ENCODE peak calls at places on chromosomes 12 and 14, in ten cellular contexts. F is spleen, Z is HepG2, A is breast epithelium, T is stomach, Q is sigmoid colon, O is HCT116, R is HL-60, S is prostate gland, C is K562. U is an unnamed sample.

GRCh38 chr12:85947286-85947685 is 73.2 kb downstream of the NTS start:
- DNase-seq in S (no peak), F (no peak), R (no peak), Q (no peak), T (no peak), A (no peak), O (no peak), C (no peak), Z (no peak), U (no peak)

GRCh38 chr12:91309450-91309849 is 126.8 kb upstream of the DCN start:
- DNase-seq in S (no peak), F (no peak), Z (no peak), A (no peak), C (no peak), R (no peak), T (no peak), Q (no peak), O (no peak), U (no peak)

GRCh38 chr14:91311284-91311662 is 66.8 kb upstream of the GPR68 start:
- DNase-seq in R (peak), C (no peak), O (no peak), T (no peak), Z (no peak), Q (no peak), S (no peak), A (no peak), F (peak), U (peak)

GRCh38 chr12:90209029-90209428 is 500.4 kb upstream of the ATP2B1 start:
- DNase-seq in F (no peak), Q (no peak), T (no peak), R (no peak), Z (no peak), S (no peak), O (no peak), C (no peak), A (no peak), U (no peak)

GRCh38 chr12:52155048-52155868 is 36.6 kb downstream of the KRT80 start:
- DNase-seq in Z (no peak), Q (no peak), A (peak), O (no peak), T (no peak), F (peak), C (no peak), R (no peak), S (peak), U (no peak)

GRCh38 chr12:49632986-49633702 is 9.8 kb downstream of the PRPF40B start:
- DNase-seq in A (no peak), Q (peak), C (no peak), R (no peak), T (no peak), F (no peak), S (no peak), O (no peak), Z (no peak), U (no peak)

GRCh38 chr12:124518051-124518932 is 49.1 kb downstream of the NCOR2 start:
- DNase-seq in T (peak), C (no peak), R (no peak), Z (peak), Q (peak), S (peak), O (peak), A (peak), F (no peak), U (peak)

GRCh38 chr12:14769462-14769836 is 33.8 kb downstream of the WBP11 start:
- DNase-seq in C (no peak), R (no peak), O (no peak), F (peak), A (peak), T (peak), Z (peak), Q (peak), S (peak), U (peak)

GRCh38 chr14:49306152-49306751 is 279.9 kb downstream of the RPS29 start:
- DNase-seq in Q (no peak), R (no peak), T (no peak), Z (peak), F (no peak), O (peak), A (no peak), S (no peak), C (peak), U (no peak)

GRCh38 chr12:82627799-82628198 is 58.9 kb upstream of the TMTC2 start:
- DNase-seq in F (no peak), S (no peak), T (no peak), A (no peak), Z (peak), R (no peak), O (peak), Q (no peak), C (no peak), U (no peak)

GRCh38 chr12:89059061-89059460 is 293.2 kb downstream of the DUSP6 start:
- DNase-seq in C (no peak), S (no peak), R (no peak), Q (no peak), F (no peak), T (no peak), O (no peak), A (no peak), Z (no peak), U (no peak)

GRCh38 chr12:52211716-52212585 is 20.1 kb upstream of the KRT80 start:
- DNase-seq in F (peak), S (no peak), R (no peak), A (no peak), C (no peak), Q (peak), Z (no peak), O (no peak), T (no peak), U (no peak)

GRCh38 chr14:24254630-24255392 is 8.2 kb downstream of the TGM1 start:
- DNase-seq in S (no peak), A (no peak), Z (no peak), T (no peak), Q (no peak), O (no peak), R (no peak), F (peak), C (no peak), U (no peak)

GRCh38 chr14:53751650-53752049 is 205.0 kb downstream of the BMP4 start:
- DNase-seq in F (no peak), Z (no peak), C (no peak), T (no peak), Q (no peak), O (no peak), A (no peak), R (no peak), S (no peak), U (no peak)

GRCh38 chr12:106106129-106106566 is 32.6 kb downstream of the NUAK1 start:
- DNase-seq in C (no peak), A (no peak), Z (no peak), F (no peak), R (no peak), O (no peak), S (no peak), T (no peak), Q (no peak), U (no peak)

GRCh38 chr12:26524862-26525465 is 308.0 kb downstream of the ITPR2 start:
- DNase-seq in A (no peak), C (peak), F (no peak), T (no peak), S (no peak), Q (no peak), Z (no peak), R (no peak), O (peak), U (peak)

GRCh38 chr12:122895757-122896636 is at the start of gene VPS37B:
- DNase-seq in F (peak), Z (peak), S (peak), R (peak), A (peak), Q (peak), C (peak), O (peak), T (peak), U (peak)

GRCh38 chr12:30178948-30179347 is 395.2 kb upstream of the TMTC1 start:
- DNase-seq in T (no peak), Q (no peak), F (no peak), O (no peak), Z (no peak), S (no peak), R (no peak), A (no peak), C (no peak), U (no peak)

GRCh38 chr12:114916124-114916523 is 232.1 kb upstream of the TBX3 start:
- DNase-seq in F (no peak), T (no peak), A (no peak), R (no peak), C (no peak), Q (no peak), O (no peak), S (no peak), Z (no peak), U (no peak)

GRCh38 chr14:55103005-55103640 is 25.9 kb upstream of the LGALS3 start:
- DNase-seq in R (no peak), Z (peak), F (peak), S (peak), Q (peak), A (peak), T (peak), O (peak), C (peak), U (peak)

GRCh38 chr12:46518184-46518583 is 145.6 kb upstream of the SLC38A2 start:
- DNase-seq in A (no peak), S (no peak), Q (no peak), C (no peak), O (no peak), R (no peak), T (no peak), Z (no peak), F (no peak), U (no peak)

GRCh38 chr12:19894803-19895202 is 455.5 kb downstream of the AEBP2 start:
- DNase-seq in C (no peak), T (no peak), O (no peak), Q (no peak), A (no peak), Z (no peak), R (no peak), F (no peak), S (no peak), U (no peak)

GRCh38 chr12:22615963-22616501 is 8.9 kb upstream of the ETNK1 start:
- DNase-seq in F (no peak), C (no peak), R (no peak), Z (no peak), T (no peak), Q (no peak), O (no peak), A (no peak), S (no peak), U (no peak)

GRCh38 chr12:76790564-76791552 is 26.9 kb downstream of the ZDHHC17 start:
- DNase-seq in O (peak), S (no peak), Z (peak), R (no peak), T (no peak), C (peak), A (no peak), F (no peak), Q (no peak), U (no peak)

GRCh38 chr12:119672194-119672593 is 4.3 kb downstream of the PRKAB1 start:
- DNase-seq in T (no peak), A (no peak), R (no peak), O (no peak), Z (no peak), F (no peak), C (peak), S (no peak), Q (no peak), U (no peak)

GRCh38 chr12:10082057-10082874 is 16.5 kb downstream of the CLEC1A start:
- DNase-seq in R (peak), A (no peak), Q (no peak), O (no peak), S (no peak), T (no peak), C (no peak), F (no peak), Z (no peak), U (no peak)

GRCh38 chr14:58705066-58705465 is 67.3 kb downstream of the DACT1 start:
- DNase-seq in S (no peak), R (no peak), A (no peak), O (no peak), Q (no peak), C (no peak), F (no peak), T (no peak), Z (no peak), U (no peak)

GRCh38 chr14:101502761-101503392 is 58.4 kb upstream of the DIO3 start:
- DNase-seq in R (no peak), A (peak), T (peak), C (no peak), S (no peak), F (peak), Z (no peak), O (no peak), Q (peak), U (no peak)

GRCh38 chr14:55351111-55351510 is 60.5 kb downstream of the ATG14 start:
- DNase-seq in C (no peak), A (no peak), F (no peak), S (no peak), Z (no peak), Q (no peak), R (no peak), T (no peak), O (no peak), U (no peak)

DNA sequence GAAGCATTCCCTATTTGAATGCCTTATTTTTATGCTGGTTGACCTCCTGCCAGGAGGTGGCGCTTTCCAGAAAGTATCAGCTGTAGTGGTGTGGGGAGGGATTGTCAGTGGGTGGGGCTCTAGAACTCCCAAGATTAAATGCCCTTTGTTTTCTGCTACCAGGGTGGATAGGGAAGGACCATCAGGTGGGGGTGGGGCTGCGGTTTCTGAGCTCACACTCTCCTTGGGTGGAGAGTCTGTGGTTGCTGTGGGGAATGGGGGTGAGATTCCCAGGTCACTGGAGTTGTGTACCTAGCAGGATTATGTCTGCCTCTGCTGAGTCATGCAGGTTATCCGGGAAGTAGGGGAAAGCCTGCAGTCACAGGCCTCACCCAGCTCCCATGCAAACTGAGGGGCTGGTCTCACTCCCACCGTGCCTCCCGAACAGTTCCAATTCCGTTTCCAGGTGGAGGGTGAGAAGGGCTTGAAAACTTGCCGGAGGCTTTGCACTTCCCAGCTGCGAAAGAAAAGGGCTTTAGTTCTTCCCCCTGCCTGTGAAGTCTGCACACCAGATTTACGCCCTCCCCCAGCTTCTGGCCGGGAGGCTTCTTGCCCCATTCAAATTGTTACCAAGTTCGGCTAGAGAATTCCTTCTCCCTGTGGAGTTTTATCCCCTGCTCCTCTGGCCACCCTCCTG is 68.4 kb downstream of the ALG10B start:
- DNase-seq in Z (peak), R (peak), C (no peak), S (no peak), Q (no peak), A (no peak), O (no peak), F (no peak), T (no peak), U (no peak)
- TF ChIP-seq CTCF in Z (peak), R (no peak), C (no peak), S (no peak), Q (no peak), A (no peak), O (peak), F (no peak), T (no peak), U (no peak)

DNA sequence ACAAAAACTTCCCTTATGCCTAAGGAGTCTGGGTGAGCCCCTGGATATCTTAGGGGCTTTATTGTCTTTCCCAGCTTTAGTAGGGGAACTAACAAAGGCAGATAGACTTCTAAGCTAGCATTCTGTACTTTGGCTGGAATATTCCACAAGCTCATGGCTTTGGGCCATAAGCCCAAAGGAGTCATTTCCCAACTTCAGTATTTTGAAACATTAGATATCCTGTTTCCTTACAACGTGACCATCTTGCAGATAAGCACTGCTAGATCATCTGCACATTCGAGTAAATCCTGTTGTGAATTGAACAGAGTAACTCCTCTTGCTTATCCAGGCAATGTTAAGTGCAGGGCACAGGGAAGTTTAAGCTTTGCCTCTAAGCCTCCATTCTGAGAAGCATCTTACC is 70.6 kb upstream of the ACTN1 start:
- DNase-seq in O (no peak), A (no peak), Q (peak), Z (peak), F (no peak), S (no peak), T (no peak), R (no peak), C (no peak), U (no peak)
- TF ChIP-seq POLR2AphosphoS5 in O (no peak), A (no peak), Q (peak), Z (no peak), F (peak), S (peak), T (peak), R (no peak), C (no peak), U (peak)

DNA sequence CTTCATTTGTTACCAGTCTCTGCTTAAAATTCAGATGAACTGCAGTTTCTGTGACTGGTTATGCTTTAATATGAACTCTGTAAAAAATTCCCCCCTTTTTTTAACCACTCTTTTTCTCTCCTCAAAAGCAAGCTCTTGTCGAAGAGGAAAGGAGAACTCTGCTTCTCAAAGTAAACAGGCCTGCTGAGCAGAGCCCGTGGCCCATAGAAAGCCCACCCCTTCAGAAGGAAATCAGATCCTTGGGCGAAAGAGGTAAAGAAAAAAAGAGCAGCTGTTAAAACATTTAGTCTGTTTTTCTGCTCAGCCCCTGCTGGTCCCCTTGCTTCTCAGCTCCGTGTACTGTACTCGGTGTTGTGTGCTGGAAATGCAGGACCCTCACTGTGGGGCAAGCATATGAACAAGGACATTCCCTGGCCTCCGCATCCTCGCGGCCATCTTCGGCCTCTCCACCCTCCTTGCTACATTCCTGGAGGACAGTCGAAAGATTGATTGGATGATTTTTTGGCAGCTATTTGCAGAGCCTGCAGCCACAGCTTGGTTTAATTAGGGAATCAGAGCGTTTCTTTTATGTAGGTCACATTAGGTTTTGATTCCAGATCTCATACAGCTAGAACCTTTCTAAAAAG is 164.6 kb upstream of the LRIG3 start:
- DNase-seq in F (no peak), Q (no peak), Z (no peak), O (no peak), C (no peak), S (no peak), A (peak), T (no peak), R (no peak), U (no peak)
- H3K27ac ChIP-seq in F (no peak), Q (peak), Z (no peak), O (no peak), C (no peak), S (peak), A (peak), T (peak), R (no peak), U (no peak)

GRCh38 chr12:62977879-62978278 is 42.9 kb upstream of the PPM1H start:
- DNase-seq in F (no peak), S (no peak), T (no peak), R (no peak), C (peak), O (no peak), Q (no peak), Z (no peak), A (no peak), U (no peak)

GRCh38 chr12:62978768-62979167 is 43.8 kb upstream of the PPM1H start:
- DNase-seq in C (no peak), R (no peak), Q (no peak), T (no peak), S (no peak), Z (no peak), F (no peak), A (no peak), O (no peak), U (no peak)

GRCh38 chr12:62986844-62987243 is 51.9 kb upstream of the PPM1H start:
- DNase-seq in O (no peak), C (no peak), F (no peak), Z (no peak), A (no peak), Q (no peak), R (no peak), S (no peak), T (no peak), U (no peak)

DNA sequence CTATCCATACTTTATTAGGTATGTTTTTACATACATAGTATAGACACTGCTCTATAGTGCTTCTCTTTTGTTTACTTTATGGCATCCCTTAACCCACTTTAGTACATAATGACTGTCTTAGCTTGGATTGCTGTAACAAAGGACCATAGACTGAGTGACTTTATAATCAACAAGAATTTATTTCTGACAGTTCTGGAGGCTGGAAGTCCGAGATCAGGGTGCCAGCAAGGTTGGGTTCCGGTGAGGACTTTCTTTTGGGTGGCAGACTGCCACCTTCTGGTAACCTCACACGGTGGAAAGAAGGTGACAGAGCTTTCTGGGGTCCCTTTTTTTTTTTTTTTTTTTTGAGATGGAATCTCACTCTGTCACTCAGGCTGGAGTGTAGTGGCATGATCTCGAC is 48.6 kb upstream of the PPM1H start:
- DNase-seq in R (no peak), Q (no peak), O (peak), T (peak), F (no peak), C (no peak), S (no peak), A (no peak), Z (peak), U (no peak)
- TF ChIP-seq CTCF in R (no peak), Q (no peak), O (peak), T (peak), F (no peak), C (peak), S (no peak), A (no peak), Z (peak), U (no peak)